ENCODE peak calls at places on chromosome 3, in six cellular contexts. N is naive thymus-derived CD4-positive, alpha-beta T cell; M is dorsolateral prefrontal cortex; T is Daoy; Q is right atrium auricular region; I is NT2/D1. A is an unnamed sample.

GRCh38 chr3:12299026-12299425 is 10.2 kb downstream of the PPARG start:
- DNase-seq in I (no peak), M (no peak), T (no peak), N (no peak), Q (no peak), A (no peak)

GRCh38 chr3:32708672-32709283 is 23.8 kb downstream of the CNOT10 start:
- DNase-seq in N (no peak), Q (no peak), T (no peak), I (no peak), M (no peak), A (no peak)

GRCh38 chr3:12340506-12340905 is 51.6 kb downstream of the PPARG start:
- DNase-seq in N (no peak), T (no peak), Q (no peak), M (no peak), I (no peak), A (no peak)

GRCh38 chr3:30292192-30292893 is 314.1 kb upstream of the TGFBR2 start:
- DNase-seq in N (no peak), M (no peak), Q (no peak), T (peak; percentile 62), I (no peak), A (no peak)

GRCh38 chr3:172315401-172316091 is 132.7 kb downstream of the GHSR start:
- DNase-seq in M (no peak), I (peak; percentile 11), T (peak; percentile 53), Q (peak; percentile 75), N (no peak), A (no peak)

GRCh38 chr3:145902166-145902565 is 258.8 kb downstream of the PLOD2 start:
- DNase-seq in M (no peak), Q (no peak), N (no peak), I (no peak), T (no peak), A (no peak)

GRCh38 chr3:117097356-117097755 is 387.8 kb downstream of the TUSC7 start:
- DNase-seq in M (no peak), I (no peak), Q (no peak), T (no peak), N (no peak), A (no peak)

GRCh38 chr3:179189764-179190163 is 41.6 kb downstream of the PIK3CA start:
- DNase-seq in Q (no peak), T (peak; percentile 7), I (no peak), M (no peak), N (no peak), A (no peak)

GRCh38 chr3:47634996-47635395 is 56.3 kb upstream of the CSPG5 start:
- DNase-seq in N (no peak), T (no peak), Q (no peak), M (no peak), I (no peak), A (no peak)

GRCh38 chr3:149042766-149043386 is 43.5 kb downstream of the HLTF start:
- DNase-seq in Q (no peak), T (peak; percentile 33), I (no peak), M (no peak), N (no peak), A (no peak)

GRCh38 chr3:160828880-160829279 is 72.8 kb downstream of the PPM1L start:
- DNase-seq in Q (no peak), N (no peak), M (no peak), T (no peak), I (no peak), A (no peak)

GRCh38 chr3:60708191-60708975 is 542.9 kb downstream of the FHIT start:
- DNase-seq in Q (no peak), I (no peak), T (no peak), N (no peak), M (no peak), A (no peak)

GRCh38 chr3:107882261-107882660 is 208.6 kb downstream of the CD47 start:
- DNase-seq in M (no peak), I (no peak), Q (no peak), N (no peak), T (no peak), A (no peak)

GRCh38 chr3:186259612-186260383 is 102.2 kb downstream of the DGKG start:
- DNase-seq in Q (peak; percentile 63), I (peak; percentile 85), M (no peak), T (peak; percentile 82), N (peak; percentile 17), A (no peak)

GRCh38 chr3:35275768-35276167 is 363.6 kb upstream of the ARPP21 start:
- DNase-seq in N (no peak), M (no peak), I (no peak), Q (no peak), T (no peak), A (no peak)

GRCh38 chr3:116647955-116648354 is 61.6 kb upstream of the TUSC7 start:
- DNase-seq in N (no peak), I (no peak), T (no peak), M (no peak), Q (no peak), A (no peak)

GRCh38 chr3:43423142-43423541 is 136.8 kb downstream of the SNRK start:
- DNase-seq in M (no peak), T (no peak), Q (no peak), N (no peak), I (no peak), A (no peak)

GRCh38 chr3:13688824-13689223 is 139.9 kb downstream of the FBLN2 start:
- DNase-seq in N (no peak), I (no peak), Q (no peak), M (no peak), T (no peak), A (no peak)

GRCh38 chr3:18443670-18444596 is 18.8 kb upstream of the SATB1 start:
- DNase-seq in I (no peak), N (no peak), T (peak; percentile 21), Q (no peak), M (peak; percentile 44), A (no peak)

GRCh38 chr3:194367992-194368841 is 1.3 kb downstream of the LRRC15 start:
- DNase-seq in M (no peak), Q (no peak), N (no peak), T (peak; percentile 74), I (no peak), A (no peak)

GRCh38 chr3:197432407-197433127 is 123.2 kb downstream of the BDH1 start:
- DNase-seq in N (no peak), M (no peak), Q (no peak), I (no peak), T (no peak), A (no peak)

GRCh38 chr3:43926073-43926472 is 235.3 kb downstream of the ABHD5 start:
- DNase-seq in T (no peak), N (no peak), M (no peak), I (no peak), Q (no peak), A (no peak)

GRCh38 chr3:195591852-195592251 is 8.1 kb upstream of the APOD start:
- DNase-seq in Q (no peak), T (no peak), M (no peak), I (no peak), N (no peak), A (no peak)

GRCh38 chr3:66738625-66739330 is 238.0 kb upstream of the LRIG1 start:
- DNase-seq in T (peak; percentile 2), I (no peak), N (no peak), Q (no peak), M (no peak), A (no peak)

GRCh38 chr3:170220871-170221270 is 1.4 kb upstream of the PRKCI start:
- DNase-seq in Q (no peak), N (no peak), M (no peak), T (peak; percentile 17), I (no peak), A (no peak)

GRCh38 chr3:55708242-55708641 is 221.1 kb upstream of the WNT5A start:
- DNase-seq in M (no peak), N (no peak), T (no peak), Q (no peak), I (no peak), A (no peak)

GRCh38 chr3:16670191-16670590 is 65.0 kb upstream of the DAZL start:
- DNase-seq in N (no peak), M (no peak), T (no peak), I (no peak), Q (no peak), A (no peak)

GRCh38 chr3:76367281-76367680 is 581.9 kb upstream of the ZNF717 start:
- DNase-seq in M (no peak), T (no peak), Q (no peak), I (no peak), N (no peak), A (no peak)

GRCh38 chr3:169348981-169349942 is 314.2 kb downstream of the MECOM start:
- DNase-seq in Q (no peak), I (no peak), T (peak; percentile 66), M (no peak), N (no peak), A (no peak)

GRCh38 chr3:85090495-85090894 is 131.7 kb downstream of the CADM2 start:
- DNase-seq in T (no peak), M (no peak), N (no peak), I (no peak), Q (no peak), A (no peak)

GRCh38 chr3:154862265-154862664 is 217.9 kb upstream of the MME start:
- DNase-seq in M (no peak), T (no peak), N (no peak), Q (no peak), I (no peak), A (no peak)

GRCh38 chr3:72100062-72100511 is 315.1 kb upstream of the PROK2 start:
- DNase-seq in T (no peak), Q (no peak), I (no peak), N (no peak), M (no peak), A (no peak)

GRCh38 chr3:197186887-197187588 is 111.4 kb downstream of the DLG1 start:
- DNase-seq in N (peak; percentile 7), T (peak; percentile 45), I (no peak), M (no peak), Q (no peak), A (no peak)

GRCh38 chr3:24296441-24297205 is 198.0 kb downstream of the THRB start:
- DNase-seq in T (no peak), Q (no peak), N (no peak), I (peak; percentile 5), M (no peak), A (no peak)